ENCODE peak calls at places on chromosomes 3 and 15, in nine cellular contexts. T is uterus; X is gastrocnemius medialis; H is CD4-positive, alpha-beta memory T cell; B is lower lobe of right lung; Q is ovary; F is tibial nerve; I is spleen; M is fibroblast of lung. E is an unnamed sample. For H3K4me1, the result is how much of the 10 kb centered on the place peaks cover.

GRCh38 chr15:73744293-73744692 is 8.9 kb downstream of the INSYN1 start:
- DNase-seq in T (no peak), X (no peak), H (no peak), B (no peak), Q (no peak), F (no peak), I (no peak), M (no peak), E (no peak)

GRCh38 chr15:71892335-71892734 is 82.0 kb downstream of the NR2E3 start:
- DNase-seq in T (no peak), X (no peak), H (no peak), B (no peak), Q (no peak), F (no peak), I (no peak), M (no peak), E (no peak)

GRCh38 chr15:38895326-38896282 is 331.0 kb upstream of the RASGRP1 start:
- DNase-seq in T (no peak), X (no peak), H (no peak), B (no peak), Q (no peak), F (no peak), I (no peak), M (peak), E (no peak)

GRCh38 chr3:183468424-183468823 is 40.0 kb upstream of the MCF2L2 start:
- DNase-seq in T (no peak), X (no peak), H (no peak), B (no peak), Q (no peak), F (no peak), I (no peak), M (no peak), E (no peak)

GRCh38 chr3:141095546-141095937 is 44.4 kb downstream of the SPSB4 start:
- DNase-seq in T (no peak), X (no peak), H (no peak), B (no peak), Q (no peak), F (no peak), I (no peak), M (no peak), E (no peak)

GRCh38 chr3:30659270-30660127 is 53.1 kb downstream of the TGFBR2 start:
- DNase-seq in T (no peak), X (peak), H (no peak), B (no peak), Q (no peak), F (no peak), I (no peak), M (peak), E (no peak)

GRCh38 chr15:40320931-40321371 is 2.5 kb upstream of the INAFM2 start:
- DNase-seq in T (peak), X (peak), H (peak), B (no peak), Q (no peak), F (peak), I (peak), M (peak), E (peak)

GRCh38 chr3:143145951-143146350 is 26.4 kb downstream of the CHST2 start:
- DNase-seq in T (no peak), X (no peak), H (no peak), B (no peak), Q (no peak), F (no peak), I (no peak), M (peak), E (no peak)

GRCh38 chr15:90677807-90678790 is 39.0 kb upstream of the BLM start:
- DNase-seq in T (no peak), X (no peak), H (peak), B (no peak), Q (no peak), F (no peak), I (no peak), M (no peak), E (no peak)

GRCh38 chr3:73467211-73467610 is 157.5 kb downstream of the PDZRN3 start:
- DNase-seq in T (no peak), X (no peak), H (no peak), B (no peak), Q (no peak), F (no peak), I (no peak), M (no peak), E (no peak)

DNA sequence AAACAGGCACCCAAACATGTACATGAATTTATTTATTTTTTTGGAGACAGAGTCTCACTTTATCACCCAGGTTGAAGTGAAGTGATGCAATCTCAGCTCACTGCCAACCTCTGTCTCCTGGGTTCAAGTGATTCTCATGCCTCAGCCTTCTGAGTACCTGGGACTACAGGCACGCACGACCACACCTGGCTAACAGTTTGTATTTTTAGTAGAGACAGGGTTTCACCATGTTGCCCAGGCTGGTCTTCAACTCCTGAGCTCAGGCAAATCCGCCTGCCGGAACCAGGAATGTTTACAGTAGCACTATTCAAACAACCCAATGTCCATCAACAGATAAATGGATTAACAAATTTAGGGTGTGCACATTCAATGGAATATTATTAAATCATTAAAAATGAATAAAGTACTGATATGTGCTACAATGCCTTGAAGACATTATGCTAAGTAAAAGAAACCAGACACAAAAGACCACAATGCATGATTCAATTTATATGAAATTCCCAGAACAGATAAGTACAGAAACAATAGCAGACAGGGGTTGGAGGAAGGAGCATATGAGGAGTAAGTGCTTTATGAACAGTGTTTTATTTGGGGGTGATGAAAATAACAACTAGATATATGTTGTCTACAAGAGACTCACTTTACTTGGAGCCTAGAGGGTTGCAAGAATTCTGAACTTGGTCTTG is 1.3 kb downstream of the LEO1 start:
- DNase-seq in T (no peak), X (no peak), H (no peak), B (no peak), Q (no peak), F (no peak), I (no peak), M (no peak), E (no peak)
- H3K4me1 ChIP-seq in T (under half), X (under half), H (under half), B (under half), Q (under half), F (under half), I (under half), M (under half), E (under half)

DNA sequence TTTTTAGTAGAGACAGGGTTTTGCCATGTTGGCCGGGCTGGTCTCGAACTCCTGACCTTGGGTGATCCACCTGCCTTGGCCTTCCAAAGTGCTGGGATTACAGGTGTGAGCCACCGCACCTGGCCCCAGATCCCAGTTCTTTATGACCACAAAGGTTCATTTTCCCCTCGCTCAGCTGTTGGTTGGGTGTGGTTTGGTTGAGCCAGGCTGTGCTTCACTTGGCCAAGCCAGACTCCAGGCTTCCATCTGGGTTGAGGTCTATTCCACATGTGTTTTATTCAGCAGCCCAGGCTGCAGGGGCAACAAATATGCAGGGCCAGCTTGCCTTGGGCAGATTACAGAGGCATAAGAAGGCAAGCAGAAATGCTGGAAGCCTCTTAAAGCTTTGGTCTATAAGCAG is 13.7 kb downstream of the CGNL1 start:
- DNase-seq in T (no peak), X (no peak), H (no peak), B (no peak), Q (no peak), F (no peak), I (no peak), M (no peak), E (no peak)
- H3K4me1 ChIP-seq in T (under half), X (under half), H (under half), B (half or more), Q (under half), F (under half), I (under half), M (under half), E (under half)

GRCh38 chr3:172042136-172042535 is 2.8 kb downstream of the FNDC3B start:
- DNase-seq in T (no peak), X (no peak), H (no peak), B (no peak), Q (no peak), F (no peak), I (no peak), M (peak), E (no peak)
- H3K4me1 ChIP-seq in T (under half), X (half or more), H (under half), B (half or more), Q (under half), F (half or more), I (half or more), M (under half), E (half or more)

GRCh38 chr15:65067334-65067644 is 502 bp downstream of the RASL12 start:
- DNase-seq in T (no peak), X (no peak), H (no peak), B (no peak), Q (no peak), F (no peak), I (no peak), M (no peak), E (no peak)
- H3K4me1 ChIP-seq in T (under half), X (under half), H (under half), B (under half), Q (under half), F (half or more), I (under half), M (under half), E (under half)

GRCh38 chr3:147356909-147357733 is 49.2 kb downstream of the ZIC4 start:
- DNase-seq in T (no peak), X (no peak), H (no peak), B (no peak), Q (no peak), F (no peak), I (no peak), M (no peak), E (no peak)
- H3K4me1 ChIP-seq in T (under half), X (under half), H (under half), B (under half), Q (under half), F (under half), I (under half), M (under half), E (under half)

DNA sequence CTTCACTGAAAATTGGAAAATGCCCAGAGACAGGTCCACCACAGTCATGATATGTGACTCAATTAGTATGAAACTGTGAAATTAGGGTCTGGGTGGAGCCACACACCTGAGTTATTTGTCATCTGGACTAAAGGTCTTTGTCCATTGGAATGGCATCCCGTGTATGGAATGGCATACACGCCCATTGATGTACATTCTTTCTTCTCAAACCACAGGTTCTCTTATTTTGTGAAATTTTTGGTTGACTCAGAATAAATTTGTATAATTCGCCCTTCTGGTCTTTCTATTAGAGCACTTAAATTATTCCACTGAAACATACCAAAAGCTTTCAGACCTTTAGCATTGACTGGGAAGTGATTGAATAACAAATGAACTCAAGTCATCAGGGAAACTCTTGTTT is 66.8 kb upstream of the UBE2E1 start:
- DNase-seq in T (no peak), X (no peak), H (no peak), B (no peak), Q (no peak), F (no peak), I (no peak), M (peak), E (no peak)
- H3K4me1 ChIP-seq in T (under half), X (under half), H (under half), B (under half), Q (under half), F (under half), I (under half), M (under half), E (half or more)

E was measured in stomach.